ENCODE peak calls at places on chromosome 1, in five cellular contexts. U is endothelial cell of umbilical vein, T is left ventricle myocardium inferior, A is aorta, I is psoas muscle. J is an unnamed sample.

GRCh38 chr1:205543351-205544305 is 39.2 kb downstream of the CDK18 start:
- DNase-seq in T (peak; percentile 77), A (peak; percentile 92), I (peak; percentile 80), U (peak; percentile 95), J (no peak)

GRCh38 chr1:214571281-214571680 is 19.9 kb upstream of the PTPN14 start:
- DNase-seq in T (no peak), A (no peak), U (no peak), I (no peak), J (no peak)

GRCh38 chr1:200039849-200040479 is 12.5 kb downstream of the NR5A2 start:
- DNase-seq in T (no peak), I (no peak), A (no peak), U (peak; percentile 52), J (no peak)

GRCh38 chr1:72229893-72230292 is 52.4 kb downstream of the NEGR1 start:
- DNase-seq in T (no peak), U (no peak), I (no peak), A (no peak), J (no peak)

GRCh38 chr1:88985033-88985432 is 7.4 kb downstream of the KYAT3 start:
- DNase-seq in U (peak; percentile 93), A (no peak), T (no peak), I (no peak), J (no peak)

GRCh38 chr1:97919568-97920261 is 1.1 kb downstream of the DPYD start:
- DNase-seq in I (no peak), U (peak; percentile 43), A (no peak), T (no peak), J (no peak)

GRCh38 chr1:43137445-43138052 is 34.5 kb downstream of the EBNA1BP2 start:
- DNase-seq in I (no peak), T (no peak), A (no peak), U (no peak), J (no peak)

GRCh38 chr1:45622891-45623394 is 911 bp downstream of the CCDC17 start:
- DNase-seq in U (no peak), T (peak; percentile 29), I (peak; percentile 64), A (no peak), J (peak; percentile 20)

GRCh38 chr1:208300084-208300770 is 56.0 kb upstream of the PLXNA2 start:
- DNase-seq in U (no peak), T (no peak), I (no peak), A (no peak), J (no peak)

GRCh38 chr1:218027152-218027551 is 257.9 kb upstream of the RRP15 start:
- DNase-seq in T (no peak), U (no peak), A (no peak), I (no peak), J (no peak)

GRCh38 chr1:55931272-55931940 is 648.0 kb downstream of the PLPP3 start:
- DNase-seq in U (no peak), I (no peak), A (no peak), T (no peak), J (no peak)

GRCh38 chr1:108017698-108018097 is 52.7 kb upstream of the VAV3 start:
- DNase-seq in I (no peak), U (no peak), T (no peak), A (no peak), J (no peak)

GRCh38 chr1:191993549-191993948 is 164.7 kb upstream of the RGS18 start:
- DNase-seq in A (no peak), T (no peak), I (no peak), U (peak; percentile 58), J (no peak)

GRCh38 chr1:211356723-211357418 is 30.2 kb downstream of the TRAF5 start:
- DNase-seq in I (no peak), T (no peak), A (no peak), U (no peak), J (no peak)

GRCh38 chr1:21320410-21321107 is 30.3 kb upstream of the ECE1 start:
- DNase-seq in I (no peak), U (no peak), A (no peak), T (no peak), J (no peak)

GRCh38 chr1:205225901-205226765 is 1.6 kb upstream of the TMCC2 start:
- DNase-seq in A (no peak), I (no peak), T (no peak), U (no peak), J (no peak)

GRCh38 chr1:145837658-145838057 is 7.8 kb upstream of the NUDT17 start:
- DNase-seq in U (no peak), T (no peak), I (no peak), A (no peak), J (no peak)
- H3K36me3 ChIP-seq in U (peaks cover 43% of the 10 kb centered on the region), T (peaks cover 100% of the 10 kb centered on the region), I (peaks cover 20% of the 10 kb centered on the region), A (peaks cover 7% of the 10 kb centered on the region), J (peaks cover 14% of the 10 kb centered on the region)

GRCh38 chr1:106189780-106190179 is 866.7 kb upstream of the PRMT6 start:
- DNase-seq in I (no peak), U (no peak), A (no peak), T (no peak), J (no peak)
- H3K9me3 ChIP-seq in I (no peaks in the 10 kb centered on the region), U (peaks cover 5% of the 10 kb centered on the region), A (peaks cover 7% of the 10 kb centered on the region), T (peaks cover 59% of the 10 kb centered on the region), J (no peaks in the 10 kb centered on the region)

DNA sequence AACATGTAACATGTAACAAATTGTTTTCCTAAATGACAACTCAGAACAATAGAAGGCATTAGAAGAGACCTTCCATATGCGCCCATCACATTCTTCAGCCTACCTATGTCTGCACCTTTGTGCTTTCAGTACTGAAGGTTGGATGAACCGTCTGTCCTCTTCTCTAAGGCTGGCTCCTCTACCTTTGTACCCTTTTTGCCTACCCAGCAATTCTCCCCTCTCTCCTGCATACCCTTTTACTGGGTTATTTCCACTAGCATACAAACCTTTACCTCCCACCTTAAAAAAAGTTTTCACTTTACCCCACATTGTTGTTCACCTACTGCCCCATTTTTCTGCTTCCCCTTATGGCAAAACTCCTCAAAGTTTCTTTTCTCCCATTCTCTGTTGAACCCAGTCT is 5.2 kb downstream of the PIGV start:
- DNase-seq in I (no peak), U (no peak), A (no peak), T (no peak), J (no peak)
- H3K27ac ChIP-seq in I (no peak overlapping the region), U (no peak overlapping the region), A (no peak overlapping the region), T (no peak overlapping the region), J (no peak overlapping the region)

GRCh38 chr1:26731233-26731902 is 35.6 kb downstream of the ARID1A start:
- DNase-seq in A (no peak), T (no peak), I (no peak), U (no peak), J (no peak)
- H3K36me3 ChIP-seq in A (peaks cover 10% of the 10 kb centered on the region), T (peaks cover 64% of the 10 kb centered on the region), I (peaks cover 7% of the 10 kb centered on the region), U (peaks cover 47% of the 10 kb centered on the region), J (peaks cover 3% of the 10 kb centered on the region)

GRCh38 chr1:2831596-2832212 is 30.2 kb upstream of the TTC34 start:
- DNase-seq in A (no peak), I (peak; percentile 27), T (no peak), U (no peak), J (no peak)
- H3K9me3 ChIP-seq in A (no peaks in the 10 kb centered on the region), I (no peaks in the 10 kb centered on the region), T (peaks cover 21% of the 10 kb centered on the region), U (peaks cover 2% of the 10 kb centered on the region), J (no peaks in the 10 kb centered on the region)